ENCODE peak calls at places on chromosomes 1 and 21, in six cellular contexts. One of them, this sample, is unnamed.

GRCh38 chr1:175820456-175820855 is 77.1 kb upstream of the TNR start:
- DNase-seq in nephron progenitor cell: no peak
- DNase-seq in H1: no peak
- DNase-seq in MM.1S: no peak
- DNase-seq in fibroblast of mammary gland: no peak
- DNase-seq in AG04450: no peak
- DNase-seq in this sample: no peak

GRCh38 chr1:48470506-48470905 is 1.5 kb downstream of the SPATA6 start:
- DNase-seq in nephron progenitor cell: peak; percentile 20
- DNase-seq in MM.1S: no peak
- DNase-seq in fibroblast of mammary gland: peak; percentile 63
- DNase-seq in H1: no peak
- DNase-seq in AG04450: no peak
- DNase-seq in this sample: no peak

GRCh38 chr21:22120616-22121266 is 1122.5 kb downstream of the NCAM2 start:
- DNase-seq in AG04450: no peak
- DNase-seq in fibroblast of mammary gland: peak; percentile 1
- DNase-seq in H1: peak; percentile 10
- DNase-seq in MM.1S: no peak
- DNase-seq in nephron progenitor cell: peak; percentile 4
- DNase-seq in this sample: no peak

GRCh38 chr1:227915564-227916553 is 31.9 kb downstream of the WNT9A start:
- DNase-seq in H1: no peak
- DNase-seq in AG04450: no peak
- DNase-seq in fibroblast of mammary gland: no peak
- DNase-seq in MM.1S: no peak
- DNase-seq in nephron progenitor cell: no peak
- DNase-seq in this sample: no peak

GRCh38 chr1:219062161-219062560 is 111.5 kb upstream of the LYPLAL1 start:
- DNase-seq in MM.1S: no peak
- DNase-seq in AG04450: no peak
- DNase-seq in fibroblast of mammary gland: peak; percentile 59
- DNase-seq in nephron progenitor cell: no peak
- DNase-seq in H1: no peak
- DNase-seq in this sample: no peak

GRCh38 chr1:29712275-29712633 is 475.9 kb downstream of the PTPRU start:
- DNase-seq in AG04450: no peak
- DNase-seq in MM.1S: no peak
- DNase-seq in fibroblast of mammary gland: no peak
- DNase-seq in H1: no peak
- DNase-seq in nephron progenitor cell: no peak
- DNase-seq in this sample: no peak

GRCh38 chr1:220119043-220119512 is 25.1 kb downstream of the IARS2 start:
- DNase-seq in AG04450: no peak
- DNase-seq in nephron progenitor cell: no peak
- DNase-seq in fibroblast of mammary gland: peak; percentile 8
- DNase-seq in H1: no peak
- DNase-seq in MM.1S: no peak
- DNase-seq in this sample: no peak

GRCh38 chr1:36175137-36176095 is 19.5 kb downstream of the MAP7D1 start:
- DNase-seq in H1: no peak
- DNase-seq in AG04450: no peak
- DNase-seq in fibroblast of mammary gland: no peak
- DNase-seq in MM.1S: peak; percentile 55
- DNase-seq in nephron progenitor cell: no peak
- DNase-seq in this sample: no peak

GRCh38 chr1:54314691-54315455 is 91.3 kb downstream of the SSBP3 start:
- DNase-seq in nephron progenitor cell: no peak
- DNase-seq in H1: no peak
- DNase-seq in fibroblast of mammary gland: no peak
- DNase-seq in MM.1S: no peak
- DNase-seq in AG04450: no peak
- DNase-seq in this sample: no peak

GRCh38 chr1:116128669-116129068 is 17.5 kb downstream of the MAB21L3 start:
- DNase-seq in H1: no peak
- DNase-seq in nephron progenitor cell: no peak
- DNase-seq in AG04450: no peak
- DNase-seq in MM.1S: no peak
- DNase-seq in fibroblast of mammary gland: no peak
- DNase-seq in this sample: no peak

GRCh38 chr1:2321258-2321657 is 70.1 kb downstream of the MORN1 start:
- DNase-seq in MM.1S: no peak
- DNase-seq in nephron progenitor cell: no peak
- DNase-seq in AG04450: no peak
- DNase-seq in fibroblast of mammary gland: no peak
- DNase-seq in H1: no peak
- DNase-seq in this sample: no peak

GRCh38 chr21:37874481-37874880 is 41.8 kb downstream of the KCNJ6 start:
- DNase-seq in H1: no peak
- DNase-seq in AG04450: no peak
- DNase-seq in nephron progenitor cell: no peak
- DNase-seq in MM.1S: no peak
- DNase-seq in fibroblast of mammary gland: no peak
- DNase-seq in this sample: no peak

GRCh38 chr1:1748686-1749321 is 24.6 kb upstream of the CDK11A start:
- DNase-seq in nephron progenitor cell: no peak
- DNase-seq in fibroblast of mammary gland: peak; percentile 11
- DNase-seq in AG04450: no peak
- DNase-seq in MM.1S: no peak
- DNase-seq in H1: no peak
- DNase-seq in this sample: no peak

GRCh38 chr1:214569357-214570004 is 18.1 kb upstream of the PTPN14 start:
- DNase-seq in MM.1S: no peak
- DNase-seq in nephron progenitor cell: no peak
- DNase-seq in H1: no peak
- DNase-seq in fibroblast of mammary gland: peak; percentile 83
- DNase-seq in AG04450: no peak
- DNase-seq in this sample: no peak

GRCh38 chr21:29258626-29259335 is 39.9 kb upstream of the BACH1 start:
- DNase-seq in AG04450: peak; percentile 47
- DNase-seq in fibroblast of mammary gland: peak; percentile 80
- DNase-seq in nephron progenitor cell: no peak
- DNase-seq in H1: no peak
- DNase-seq in MM.1S: no peak
- DNase-seq in this sample: no peak

GRCh38 chr1:152024228-152024627 is 12.6 kb downstream of the S100A11 start:
- DNase-seq in MM.1S: no peak
- DNase-seq in H1: no peak
- DNase-seq in AG04450: no peak
- DNase-seq in fibroblast of mammary gland: no peak
- DNase-seq in nephron progenitor cell: no peak
- DNase-seq in this sample: no peak

GRCh38 chr1:162315673-162316072 is 61.0 kb downstream of the SPATA46 start:
- DNase-seq in MM.1S: no peak
- DNase-seq in AG04450: no peak
- DNase-seq in fibroblast of mammary gland: no peak
- DNase-seq in nephron progenitor cell: no peak
- DNase-seq in H1: no peak
- DNase-seq in this sample: no peak

GRCh38 chr1:115458426-115459114 is 120.5 kb upstream of the NGF start:
- DNase-seq in nephron progenitor cell: no peak
- DNase-seq in MM.1S: no peak
- DNase-seq in AG04450: no peak
- DNase-seq in fibroblast of mammary gland: no peak
- DNase-seq in H1: no peak
- DNase-seq in this sample: no peak

GRCh38 chr1:59422921-59423575 is 126.2 kb downstream of the FGGY start:
- DNase-seq in AG04450: no peak
- DNase-seq in MM.1S: no peak
- DNase-seq in H1: no peak
- DNase-seq in fibroblast of mammary gland: peak; percentile 66
- DNase-seq in nephron progenitor cell: no peak
- DNase-seq in this sample: no peak

GRCh38 chr1:55046871-55047270 is 7.5 kb downstream of the PCSK9 start:
- DNase-seq in MM.1S: no peak
- DNase-seq in nephron progenitor cell: no peak
- DNase-seq in H1: no peak
- DNase-seq in fibroblast of mammary gland: no peak
- DNase-seq in AG04450: no peak
- DNase-seq in this sample: no peak

GRCh38 chr1:230002164-230002803 is 64.8 kb upstream of the GALNT2 start:
- DNase-seq in AG04450: no peak
- DNase-seq in fibroblast of mammary gland: peak; percentile 49
- DNase-seq in nephron progenitor cell: no peak
- DNase-seq in H1: no peak
- DNase-seq in MM.1S: no peak
- DNase-seq in this sample: no peak

GRCh38 chr1:79380078-79380477 is 373.5 kb upstream of the ADGRL4 start:
- DNase-seq in H1: no peak
- DNase-seq in nephron progenitor cell: no peak
- DNase-seq in MM.1S: no peak
- DNase-seq in AG04450: no peak
- DNase-seq in fibroblast of mammary gland: no peak
- DNase-seq in this sample: no peak

GRCh38 chr1:3776231-3777030 is 3.9 kb downstream of the SMIM1 start:
- DNase-seq in MM.1S: no peak
- DNase-seq in AG04450: no peak
- DNase-seq in H1: no peak
- DNase-seq in nephron progenitor cell: no peak
- DNase-seq in fibroblast of mammary gland: no peak
- DNase-seq in this sample: no peak

GRCh38 chr1:10378071-10378841 is 20.6 kb upstream of the PGD start:
- DNase-seq in fibroblast of mammary gland: peak; percentile 95
- DNase-seq in nephron progenitor cell: no peak
- DNase-seq in H1: no peak
- DNase-seq in MM.1S: no peak
- DNase-seq in AG04450: peak; percentile 64
- DNase-seq in this sample: no peak

GRCh38 chr1:29984107-29984506 is 739.3 kb downstream of the MATN1 start:
- DNase-seq in H1: no peak
- DNase-seq in fibroblast of mammary gland: no peak
- DNase-seq in AG04450: no peak
- DNase-seq in nephron progenitor cell: no peak
- DNase-seq in MM.1S: no peak
- DNase-seq in this sample: no peak

GRCh38 chr1:45410850-45411509 is 70.7 kb upstream of the MUTYH start:
- DNase-seq in AG04450: no peak
- DNase-seq in H1: no peak
- DNase-seq in fibroblast of mammary gland: peak; percentile 15
- DNase-seq in MM.1S: no peak
- DNase-seq in nephron progenitor cell: no peak
- DNase-seq in this sample: no peak

GRCh38 chr1:201119206-201119814 is 7.1 kb upstream of the CACNA1S start:
- DNase-seq in nephron progenitor cell: peak; percentile 69
- DNase-seq in fibroblast of mammary gland: peak; percentile 39
- DNase-seq in H1: no peak
- DNase-seq in MM.1S: peak; percentile 68
- DNase-seq in AG04450: no peak
- DNase-seq in this sample: no peak

GRCh38 chr1:156282143-156282478 is 514 bp downstream of the SMG5 start:
- DNase-seq in MM.1S: peak; percentile 47
- DNase-seq in fibroblast of mammary gland: no peak
- DNase-seq in H1: no peak
- DNase-seq in nephron progenitor cell: no peak
- DNase-seq in AG04450: no peak
- DNase-seq in this sample: no peak

GRCh38 chr1:220498188-220498587 is 29.7 kb upstream of the MARK1 start:
- DNase-seq in AG04450: no peak
- DNase-seq in nephron progenitor cell: no peak
- DNase-seq in fibroblast of mammary gland: peak; percentile 74
- DNase-seq in H1: no peak
- DNase-seq in MM.1S: no peak
- DNase-seq in this sample: no peak

DNA sequence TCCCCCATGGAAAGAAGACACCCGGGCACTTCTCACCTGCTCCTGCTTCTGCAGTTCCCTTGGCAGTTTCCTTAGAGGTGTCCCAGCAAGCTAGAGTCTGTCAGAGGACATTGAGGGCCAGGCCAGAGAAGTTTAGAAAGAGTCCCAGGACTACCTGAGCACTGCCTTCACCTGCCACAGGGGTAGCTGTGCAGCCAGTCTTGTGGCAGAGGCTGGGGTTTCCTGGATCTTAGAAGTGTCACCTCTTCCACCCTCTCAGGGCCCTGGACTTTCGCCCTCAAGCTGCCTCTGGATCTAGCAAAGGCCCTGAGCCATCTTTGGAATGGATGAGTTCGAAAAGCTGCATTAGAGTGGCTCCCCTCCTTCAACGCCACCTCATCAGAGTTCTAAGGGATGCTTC is 34.9 kb upstream of the BTG2 start:
- DNase-seq in nephron progenitor cell: no peak
- DNase-seq in H1: no peak
- DNase-seq in MM.1S: peak; percentile 36
- DNase-seq in fibroblast of mammary gland: no peak
- DNase-seq in AG04450: no peak
- DNase-seq in this sample: no peak
- TF ChIP-seq CTCF in nephron progenitor cell: no peak
- TF ChIP-seq CTCF in H1: peak; percentile 24
- TF ChIP-seq CTCF in MM.1S: peak; percentile 31
- TF ChIP-seq CTCF in fibroblast of mammary gland: no peak
- TF ChIP-seq CTCF in AG04450: no peak
- TF ChIP-seq CTCF in this sample: no peak

GRCh38 chr1:14538335-14538734 is 60.1 kb upstream of the KAZN start:
- DNase-seq in AG04450: no peak
- DNase-seq in fibroblast of mammary gland: no peak
- DNase-seq in MM.1S: no peak
- DNase-seq in H1: no peak
- DNase-seq in nephron progenitor cell: no peak
- DNase-seq in this sample: no peak
- TF ChIP-seq CTCF in AG04450: peak; percentile 30
- TF ChIP-seq CTCF in fibroblast of mammary gland: peak; percentile 44
- TF ChIP-seq CTCF in MM.1S: no peak
- TF ChIP-seq CTCF in H1: peak; percentile 37
- TF ChIP-seq CTCF in nephron progenitor cell: no peak
- TF ChIP-seq CTCF in this sample: no peak

GRCh38 chr1:46603858-46604549 is at the start of gene MKNK1:
- DNase-seq in nephron progenitor cell: peak; percentile 99
- DNase-seq in fibroblast of mammary gland: peak; percentile 87
- DNase-seq in AG04450: peak; percentile 87
- DNase-seq in MM.1S: peak; percentile 97
- DNase-seq in H1: peak; percentile 97
- DNase-seq in this sample: peak; percentile 99
- TF ChIP-seq CTCF in nephron progenitor cell: peak; percentile 34
- TF ChIP-seq CTCF in fibroblast of mammary gland: no peak
- TF ChIP-seq CTCF in AG04450: peak; percentile 27
- TF ChIP-seq CTCF in MM.1S: peak; percentile 7
- TF ChIP-seq CTCF in H1: peak; percentile 60
- TF ChIP-seq CTCF in this sample: peak; percentile 5

GRCh38 chr1:186275818-186276217 is 99.2 kb downstream of the TPR start:
- DNase-seq in AG04450: no peak
- DNase-seq in H1: no peak
- DNase-seq in fibroblast of mammary gland: peak; percentile 30
- DNase-seq in MM.1S: no peak
- DNase-seq in nephron progenitor cell: no peak
- DNase-seq in this sample: no peak

GRCh38 chr1:186271032-186271431 is 104.0 kb downstream of the TPR start:
- DNase-seq in MM.1S: no peak
- DNase-seq in AG04450: no peak
- DNase-seq in fibroblast of mammary gland: no peak
- DNase-seq in nephron progenitor cell: no peak
- DNase-seq in H1: no peak
- DNase-seq in this sample: no peak

DNA sequence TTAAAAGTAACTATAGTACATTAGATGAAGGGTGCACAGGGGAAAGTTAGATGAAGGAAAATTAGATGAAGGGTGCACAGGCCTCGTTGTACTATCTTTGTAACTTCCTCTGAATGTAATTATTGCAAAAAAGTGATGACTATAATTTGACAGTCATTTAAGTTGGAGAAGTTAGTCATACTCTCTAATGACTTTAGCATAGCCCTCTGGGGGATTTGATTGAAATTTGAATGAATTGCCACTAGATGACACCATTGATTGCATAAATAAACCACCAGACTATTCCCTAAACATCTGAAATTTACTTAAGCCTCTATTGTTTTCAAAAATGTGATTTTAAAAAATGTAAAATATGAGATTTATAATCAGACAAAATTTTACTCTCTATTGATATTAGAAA is 102.6 kb downstream of the TPR start:
- DNase-seq in fibroblast of mammary gland: peak; percentile 68
- DNase-seq in AG04450: no peak
- DNase-seq in H1: no peak
- DNase-seq in nephron progenitor cell: no peak
- DNase-seq in MM.1S: no peak
- DNase-seq in this sample: no peak
- TF ChIP-seq CTCF in fibroblast of mammary gland: peak; percentile 9
- TF ChIP-seq CTCF in AG04450: no peak
- TF ChIP-seq CTCF in H1: no peak
- TF ChIP-seq CTCF in nephron progenitor cell: no peak
- TF ChIP-seq CTCF in MM.1S: no peak
- TF ChIP-seq CTCF in this sample: peak; percentile 9

This sample was measured in D721Med.